ENCODE peak calls at places on chromosomes 4 and X, in seven cellular contexts. One of them, this sample, is unnamed.
A peak's percentile ranks its signal among the peaks of the same experiment; 100 is the strongest.

GRCh38 chr4:132227349-132228165 is 921.5 kb upstream of the PCDH10 start:
- DNase-seq in neural progenitor cell: peak; percentile 88
- DNase-seq in mesenchymal stem cell: peak; percentile 78
- DNase-seq in psoas muscle: no peak
- DNase-seq in adrenal gland: peak; percentile 61
- DNase-seq in heart right ventricle: no peak
- DNase-seq in aorta: peak; percentile 53
- DNase-seq in this sample: no peak

GRCh38 chrX:115958687-115959359 is 211.7 kb upstream of the AGTR2 start:
- DNase-seq in neural progenitor cell: peak; percentile 24
- DNase-seq in mesenchymal stem cell: no peak
- DNase-seq in psoas muscle: no peak
- DNase-seq in adrenal gland: no peak
- DNase-seq in heart right ventricle: no peak
- DNase-seq in aorta: no peak
- DNase-seq in this sample: no peak

GRCh38 chr4:112403072-112403945 is 106.1 kb downstream of the ALPK1 start:
- DNase-seq in neural progenitor cell: peak; percentile 83
- DNase-seq in mesenchymal stem cell: no peak
- DNase-seq in psoas muscle: no peak
- DNase-seq in adrenal gland: no peak
- DNase-seq in heart right ventricle: no peak
- DNase-seq in aorta: no peak
- DNase-seq in this sample: no peak

GRCh38 chr4:121375262-121375661 is 5.6 kb downstream of the QRFPR start:
- DNase-seq in neural progenitor cell: no peak
- DNase-seq in mesenchymal stem cell: peak; percentile 21
- DNase-seq in psoas muscle: no peak
- DNase-seq in adrenal gland: no peak
- DNase-seq in heart right ventricle: no peak
- DNase-seq in aorta: no peak
- DNase-seq in this sample: no peak

GRCh38 chrX:24553016-24553415 is 87.9 kb downstream of the PDK3 start:
- DNase-seq in neural progenitor cell: no peak
- DNase-seq in mesenchymal stem cell: no peak
- DNase-seq in psoas muscle: no peak
- DNase-seq in adrenal gland: no peak
- DNase-seq in heart right ventricle: no peak
- DNase-seq in aorta: no peak
- DNase-seq in this sample: no peak

GRCh38 chr4:22515145-22515887 is 550 bp downstream of the ADGRA3 start:
- DNase-seq in neural progenitor cell: peak; percentile 84
- DNase-seq in mesenchymal stem cell: peak; percentile 79
- DNase-seq in psoas muscle: peak; percentile 78
- DNase-seq in adrenal gland: peak; percentile 76
- DNase-seq in heart right ventricle: peak; percentile 63
- DNase-seq in aorta: peak; percentile 86
- DNase-seq in this sample: peak; percentile 60

GRCh38 chr4:6944311-6945051 is 34.9 kb downstream of the TBC1D14 start:
- DNase-seq in neural progenitor cell: no peak
- DNase-seq in mesenchymal stem cell: peak; percentile 81
- DNase-seq in psoas muscle: no peak
- DNase-seq in adrenal gland: peak; percentile 72
- DNase-seq in heart right ventricle: no peak
- DNase-seq in aorta: no peak
- DNase-seq in this sample: no peak

GRCh38 chr4:87032884-87033533 is 98.2 kb downstream of the AFF1 start:
- DNase-seq in neural progenitor cell: peak; percentile 59
- DNase-seq in mesenchymal stem cell: peak; percentile 81
- DNase-seq in psoas muscle: no peak
- DNase-seq in adrenal gland: no peak
- DNase-seq in heart right ventricle: no peak
- DNase-seq in aorta: no peak
- DNase-seq in this sample: no peak

GRCh38 chrX:2351999-2352995 is 148.5 kb downstream of the DHRSX start:
- DNase-seq in neural progenitor cell: no peak
- DNase-seq in mesenchymal stem cell: peak; percentile 96
- DNase-seq in psoas muscle: no peak
- DNase-seq in adrenal gland: no peak
- DNase-seq in heart right ventricle: no peak
- DNase-seq in aorta: no peak
- DNase-seq in this sample: no peak

GRCh38 chr4:126470862-126471261 is 1156.1 kb downstream of the FAT4 start:
- DNase-seq in neural progenitor cell: no peak
- DNase-seq in mesenchymal stem cell: peak; percentile 28
- DNase-seq in psoas muscle: no peak
- DNase-seq in adrenal gland: no peak
- DNase-seq in heart right ventricle: no peak
- DNase-seq in aorta: no peak
- DNase-seq in this sample: no peak

GRCh38 chr4:74752798-74753197 is 41.5 kb downstream of the BTC start:
- DNase-seq in neural progenitor cell: no peak
- DNase-seq in mesenchymal stem cell: no peak
- DNase-seq in psoas muscle: no peak
- DNase-seq in adrenal gland: no peak
- DNase-seq in heart right ventricle: no peak
- DNase-seq in aorta: no peak
- DNase-seq in this sample: no peak

GRCh38 chrX:136318166-136318565 is 17.4 kb downstream of the ADGRG4 start:
- DNase-seq in neural progenitor cell: no peak
- DNase-seq in mesenchymal stem cell: no peak
- DNase-seq in psoas muscle: no peak
- DNase-seq in adrenal gland: no peak
- DNase-seq in heart right ventricle: no peak
- DNase-seq in aorta: no peak
- DNase-seq in this sample: no peak

GRCh38 chr4:23225024-23225423 is 532.3 kb downstream of the GBA3 start:
- DNase-seq in neural progenitor cell: no peak
- DNase-seq in mesenchymal stem cell: no peak
- DNase-seq in psoas muscle: no peak
- DNase-seq in adrenal gland: no peak
- DNase-seq in heart right ventricle: no peak
- DNase-seq in aorta: no peak
- DNase-seq in this sample: no peak

GRCh38 chr4:15832523-15833451 is 54.7 kb downstream of the CD38 start:
- DNase-seq in neural progenitor cell: no peak
- DNase-seq in mesenchymal stem cell: no peak
- DNase-seq in psoas muscle: no peak
- DNase-seq in adrenal gland: no peak
- DNase-seq in heart right ventricle: no peak
- DNase-seq in aorta: no peak
- DNase-seq in this sample: no peak

GRCh38 chrX:67546496-67547423 is 2.9 kb downstream of the AR start:
- DNase-seq in neural progenitor cell: peak; percentile 41
- DNase-seq in mesenchymal stem cell: peak; percentile 26
- DNase-seq in psoas muscle: peak; percentile 43
- DNase-seq in adrenal gland: no peak
- DNase-seq in heart right ventricle: no peak
- DNase-seq in aorta: no peak
- DNase-seq in this sample: no peak

GRCh38 chrX:134636859-134637258 is 21.4 kb downstream of the PLAC1 start:
- DNase-seq in neural progenitor cell: no peak
- DNase-seq in mesenchymal stem cell: no peak
- DNase-seq in psoas muscle: no peak
- DNase-seq in adrenal gland: no peak
- DNase-seq in heart right ventricle: no peak
- DNase-seq in aorta: no peak
- DNase-seq in this sample: no peak

GRCh38 chr4:56038763-56039162 is 90.0 kb downstream of the CEP135 start:
- DNase-seq in neural progenitor cell: no peak
- DNase-seq in mesenchymal stem cell: no peak
- DNase-seq in psoas muscle: no peak
- DNase-seq in adrenal gland: no peak
- DNase-seq in heart right ventricle: no peak
- DNase-seq in aorta: no peak
- DNase-seq in this sample: no peak

GRCh38 chr4:149785686-149786431 is 29.8 kb downstream of the IQCM start:
- DNase-seq in neural progenitor cell: no peak
- DNase-seq in mesenchymal stem cell: no peak
- DNase-seq in psoas muscle: no peak
- DNase-seq in adrenal gland: no peak
- DNase-seq in heart right ventricle: no peak
- DNase-seq in aorta: no peak
- DNase-seq in this sample: no peak

GRCh38 chr4:147843162-147843561 is 111.3 kb downstream of the ARHGAP10 start:
- DNase-seq in neural progenitor cell: no peak
- DNase-seq in mesenchymal stem cell: no peak
- DNase-seq in psoas muscle: no peak
- DNase-seq in adrenal gland: no peak
- DNase-seq in heart right ventricle: no peak
- DNase-seq in aorta: no peak
- DNase-seq in this sample: no peak

DNA sequence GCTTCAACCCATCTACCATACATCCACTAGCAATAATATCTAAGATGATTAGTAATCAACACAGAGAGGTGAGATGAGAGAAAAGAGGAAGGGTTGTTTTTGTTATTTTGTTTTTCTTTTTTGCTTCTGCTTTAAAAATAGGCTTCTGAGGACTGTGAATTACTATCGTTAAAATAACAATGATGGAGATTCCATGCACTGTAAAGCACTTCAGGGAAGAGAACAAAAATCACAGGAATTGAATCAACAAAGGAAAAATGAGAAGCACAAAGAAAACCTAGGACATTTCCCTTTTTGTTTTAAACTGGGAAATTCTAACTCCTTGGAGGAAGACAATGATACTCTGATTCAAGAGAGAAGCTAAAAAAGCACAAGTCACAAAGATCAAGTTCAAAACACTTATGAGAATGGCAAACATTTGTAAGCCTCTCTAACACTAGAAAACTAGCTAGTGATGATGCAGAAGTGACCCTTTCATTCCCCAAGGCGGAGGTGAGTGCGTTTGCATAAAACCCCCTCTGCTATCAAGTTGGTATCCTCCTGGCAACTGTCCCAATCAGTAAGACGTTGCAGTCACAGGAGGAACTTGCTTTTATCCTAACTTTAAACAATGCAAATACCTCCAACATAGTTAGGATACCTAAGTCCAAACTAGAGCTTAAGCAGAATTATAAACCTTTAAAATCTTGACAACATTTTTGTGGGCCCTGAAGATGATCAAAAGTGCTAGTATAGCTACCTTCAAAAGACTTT is 308.5 kb downstream of the CAMK2D start:
- DNase-seq in neural progenitor cell: peak; percentile 47
- DNase-seq in mesenchymal stem cell: peak; percentile 53
- DNase-seq in psoas muscle: no peak
- DNase-seq in adrenal gland: no peak
- DNase-seq in heart right ventricle: peak; percentile 55
- DNase-seq in aorta: no peak
- DNase-seq in this sample: no peak
- H3K4me1 ChIP-seq in neural progenitor cell: peaks cover 15% of the 10 kb centered on the region
- H3K4me1 ChIP-seq in mesenchymal stem cell: peaks cover 2% of the 10 kb centered on the region
- H3K4me1 ChIP-seq in psoas muscle: peaks cover 5% of the 10 kb centered on the region
- H3K4me1 ChIP-seq in adrenal gland: peaks cover 15% of the 10 kb centered on the region
- H3K4me1 ChIP-seq in heart right ventricle: peaks cover 31% of the 10 kb centered on the region
- H3K4me1 ChIP-seq in aorta: no peaks in the 10 kb centered on the region
- H3K4me1 ChIP-seq in this sample: peaks cover 36% of the 10 kb centered on the region

GRCh38 chrX:150507251-150507856 is 61.1 kb upstream of the MTM1 start:
- DNase-seq in neural progenitor cell: peak; percentile 50
- DNase-seq in mesenchymal stem cell: no peak
- DNase-seq in psoas muscle: no peak
- DNase-seq in adrenal gland: peak; percentile 73
- DNase-seq in heart right ventricle: peak; percentile 19
- DNase-seq in aorta: peak; percentile 80
- DNase-seq in this sample: no peak

GRCh38 chrX:150508018-150508417 is 60.4 kb upstream of the MTM1 start:
- DNase-seq in neural progenitor cell: no peak
- DNase-seq in mesenchymal stem cell: no peak
- DNase-seq in psoas muscle: no peak
- DNase-seq in adrenal gland: peak; percentile 76
- DNase-seq in heart right ventricle: no peak
- DNase-seq in aorta: no peak
- DNase-seq in this sample: no peak

GRCh38 chrX:150506486-150506885 is 61.9 kb upstream of the MTM1 start:
- DNase-seq in neural progenitor cell: no peak
- DNase-seq in mesenchymal stem cell: no peak
- DNase-seq in psoas muscle: no peak
- DNase-seq in adrenal gland: no peak
- DNase-seq in heart right ventricle: no peak
- DNase-seq in aorta: no peak
- DNase-seq in this sample: no peak

GRCh38 chrX:150504399-150505186 is 63.8 kb upstream of the MTM1 start:
- DNase-seq in neural progenitor cell: peak; percentile 19
- DNase-seq in mesenchymal stem cell: no peak
- DNase-seq in psoas muscle: no peak
- DNase-seq in adrenal gland: peak; percentile 59
- DNase-seq in heart right ventricle: no peak
- DNase-seq in aorta: no peak
- DNase-seq in this sample: no peak

GRCh38 chrX:150506020-150506419 is 62.4 kb upstream of the MTM1 start:
- DNase-seq in neural progenitor cell: no peak
- DNase-seq in mesenchymal stem cell: no peak
- DNase-seq in psoas muscle: no peak
- DNase-seq in adrenal gland: no peak
- DNase-seq in heart right ventricle: no peak
- DNase-seq in aorta: no peak
- DNase-seq in this sample: no peak
- H3K27ac ChIP-seq in neural progenitor cell: no peak overlapping the region
- H3K27ac ChIP-seq in mesenchymal stem cell: no peak overlapping the region
- H3K27ac ChIP-seq in psoas muscle: no peak overlapping the region
- H3K27ac ChIP-seq in adrenal gland: no peak overlapping the region
- H3K27ac ChIP-seq in heart right ventricle: peak overlapping the region; percentile 85
- H3K27ac ChIP-seq in aorta: no peak overlapping the region
- H3K27ac ChIP-seq in this sample: no peak overlapping the region

GRCh38 chr4:1297456-1298325 is 8.0 kb downstream of the MAEA start:
- DNase-seq in neural progenitor cell: peak; percentile 37
- DNase-seq in mesenchymal stem cell: no peak
- DNase-seq in psoas muscle: peak; percentile 42
- DNase-seq in adrenal gland: peak; percentile 49
- DNase-seq in heart right ventricle: no peak
- DNase-seq in aorta: peak; percentile 53
- DNase-seq in this sample: no peak

GRCh38 chr4:1296324-1297022 is 6.8 kb downstream of the MAEA start:
- DNase-seq in neural progenitor cell: no peak
- DNase-seq in mesenchymal stem cell: no peak
- DNase-seq in psoas muscle: peak; percentile 36
- DNase-seq in adrenal gland: peak; percentile 28
- DNase-seq in heart right ventricle: no peak
- DNase-seq in aorta: no peak
- DNase-seq in this sample: no peak

GRCh38 chr4:1297023-1297395 is 7.3 kb downstream of the MAEA start:
- DNase-seq in neural progenitor cell: no peak
- DNase-seq in mesenchymal stem cell: no peak
- DNase-seq in psoas muscle: peak; percentile 24
- DNase-seq in adrenal gland: peak; percentile 53
- DNase-seq in heart right ventricle: no peak
- DNase-seq in aorta: peak; percentile 70
- DNase-seq in this sample: no peak

GRCh38 chr4:1299301-1299860 is 9.7 kb downstream of the MAEA start:
- DNase-seq in neural progenitor cell: no peak
- DNase-seq in mesenchymal stem cell: no peak
- DNase-seq in psoas muscle: peak; percentile 46
- DNase-seq in adrenal gland: no peak
- DNase-seq in heart right ventricle: no peak
- DNase-seq in aorta: peak; percentile 71
- DNase-seq in this sample: no peak

GRCh38 chr4:1298461-1298860 is 8.8 kb downstream of the MAEA start:
- DNase-seq in neural progenitor cell: no peak
- DNase-seq in mesenchymal stem cell: no peak
- DNase-seq in psoas muscle: no peak
- DNase-seq in adrenal gland: no peak
- DNase-seq in heart right ventricle: no peak
- DNase-seq in aorta: peak; percentile 58
- DNase-seq in this sample: no peak
- H3K4me1 ChIP-seq in neural progenitor cell: no peaks in the 10 kb centered on the region
- H3K4me1 ChIP-seq in mesenchymal stem cell: peaks cover 36% of the 10 kb centered on the region
- H3K4me1 ChIP-seq in psoas muscle: peaks cover 23% of the 10 kb centered on the region
- H3K4me1 ChIP-seq in adrenal gland: peaks cover 50% of the 10 kb centered on the region
- H3K4me1 ChIP-seq in heart right ventricle: peaks cover 37% of the 10 kb centered on the region
- H3K4me1 ChIP-seq in aorta: no peaks in the 10 kb centered on the region
- H3K4me1 ChIP-seq in this sample: peaks cover 37% of the 10 kb centered on the region

GRCh38 chr4:169103966-169104412 is 93.9 kb upstream of the CBR4 start:
- DNase-seq in neural progenitor cell: peak; percentile 85
- DNase-seq in mesenchymal stem cell: no peak
- DNase-seq in psoas muscle: no peak
- DNase-seq in adrenal gland: no peak
- DNase-seq in heart right ventricle: no peak
- DNase-seq in aorta: no peak
- DNase-seq in this sample: no peak
- H3K27ac ChIP-seq in neural progenitor cell: peak overlapping the region; percentile 90
- H3K27ac ChIP-seq in mesenchymal stem cell: no peak overlapping the region
- H3K27ac ChIP-seq in psoas muscle: no peak overlapping the region
- H3K27ac ChIP-seq in adrenal gland: no peak overlapping the region
- H3K27ac ChIP-seq in heart right ventricle: peak overlapping the region; percentile 5
- H3K27ac ChIP-seq in aorta: peak overlapping the region; percentile 50
- H3K27ac ChIP-seq in this sample: no peak overlapping the region